ENCODE peak calls at places on chromosomes 5 and 9, in ten cellular contexts. T is lower leg skin; M is breast epithelium; Y is NCI-H1417; J is astrocyte of the spinal cord; U is body of pancreas; X is memory B cell; N is nucleus accumbens; Z is heart left ventricle; G is CD4-positive, alpha-beta T cell. L is an unnamed sample.

GRCh38 chr9:127523312-127523851 is 72.1 kb downstream of the LRSAM1 start:
- DNase-seq in T (no peak), M (no peak), Y (no peak), J (peak), U (no peak), X (no peak), N (no peak), Z (no peak), G (no peak), L (no peak)

GRCh38 chr5:89930591-89931383 is 478.8 kb downstream of the CETN3 start:
- DNase-seq in T (no peak), M (no peak), Y (no peak), J (peak), U (no peak), X (no peak), N (no peak), Z (no peak), G (no peak), L (peak)

GRCh38 chr5:142520885-142521284 is 165.0 kb downstream of the FGF1 start:
- DNase-seq in T (peak), M (no peak), Y (no peak), J (peak), U (no peak), X (no peak), N (no peak), Z (no peak), G (no peak), L (no peak)

GRCh38 chr9:82650368-82650767 is 412.6 kb downstream of the RASEF start:
- DNase-seq in T (no peak), M (no peak), Y (no peak), J (no peak), U (no peak), X (no peak), N (no peak), Z (no peak), G (no peak), L (no peak)

GRCh38 chr5:34563951-34564705 is 92.0 kb upstream of the RAI14 start:
- DNase-seq in T (no peak), M (no peak), Y (no peak), J (peak), U (peak), X (no peak), N (no peak), Z (no peak), G (no peak), L (peak)

GRCh38 chr9:34485822-34486221 is 27.2 kb downstream of the DNAI1 start:
- DNase-seq in T (peak), M (no peak), Y (no peak), J (no peak), U (no peak), X (no peak), N (no peak), Z (no peak), G (no peak), L (no peak)

GRCh38 chr9:116646661-116647514 is 40.2 kb upstream of the TRIM32 start:
- DNase-seq in T (no peak), M (no peak), Y (peak), J (peak), U (no peak), X (no peak), N (no peak), Z (no peak), G (no peak), L (no peak)

GRCh38 chr9:113992276-113992951 is 85.7 kb downstream of the AMBP start:
- DNase-seq in T (no peak), M (no peak), Y (no peak), J (no peak), U (peak), X (no peak), N (peak), Z (peak), G (no peak), L (no peak)

GRCh38 chr9:123742009-123742767 is 187.7 kb downstream of the DENND1A start:
- DNase-seq in T (no peak), M (no peak), Y (peak), J (peak), U (peak), X (no peak), N (peak), Z (peak), G (no peak), L (no peak)

GRCh38 chr5:127942246-127943060 is 141.1 kb upstream of the SLC12A2 start:
- DNase-seq in T (no peak), M (no peak), Y (no peak), J (peak), U (no peak), X (no peak), N (no peak), Z (no peak), G (no peak), L (no peak)

GRCh38 chr5:10987881-10988504 is 227.0 kb upstream of the DAP start:
- DNase-seq in T (peak), M (peak), Y (peak), J (peak), U (peak), X (peak), N (no peak), Z (peak), G (peak), L (peak)

GRCh38 chr9:76161103-76161502 is 233.1 kb downstream of the RFK start:
- DNase-seq in T (no peak), M (no peak), Y (peak), J (peak), U (no peak), X (no peak), N (no peak), Z (no peak), G (no peak), L (no peak)

GRCh38 chr9:68978054-68978453 is 35.9 kb downstream of the PRKACG start:
- DNase-seq in T (no peak), M (no peak), Y (no peak), J (no peak), U (no peak), X (peak), N (no peak), Z (no peak), G (no peak), L (no peak)

GRCh38 chr9:96449522-96449843 is 486 bp upstream of the HABP4 start:
- DNase-seq in T (no peak), M (no peak), Y (no peak), J (no peak), U (no peak), X (no peak), N (no peak), Z (no peak), G (no peak), L (no peak)

GRCh38 chr9:99181206-99181605 is 40.5 kb downstream of the ALG2 start:
- DNase-seq in T (no peak), M (no peak), Y (no peak), J (no peak), U (no peak), X (no peak), N (no peak), Z (no peak), G (no peak), L (no peak)

GRCh38 chr5:144189800-144190429 is 19.2 kb downstream of the KCTD16 start:
- DNase-seq in T (no peak), M (no peak), Y (no peak), J (peak), U (no peak), X (peak), N (no peak), Z (no peak), G (peak), L (no peak)

GRCh38 chr5:108373426-108373825 is 8.5 kb downstream of the FBXL17 start:
- DNase-seq in T (no peak), M (no peak), Y (no peak), J (no peak), U (no peak), X (no peak), N (no peak), Z (no peak), G (no peak), L (no peak)

GRCh38 chr5:103804714-103805113 is 242.1 kb upstream of the NUDT12 start:
- DNase-seq in T (no peak), M (no peak), Y (no peak), J (peak), U (no peak), X (no peak), N (no peak), Z (no peak), G (no peak), L (no peak)

GRCh38 chr9:136354592-136355085 is 8.9 kb downstream of the DNLZ start:
- DNase-seq in T (no peak), M (no peak), Y (no peak), J (no peak), U (no peak), X (no peak), N (no peak), Z (peak), G (no peak), L (peak)

GRCh38 chr9:117092582-117092981 is 322.3 kb downstream of the ASTN2 start:
- DNase-seq in T (no peak), M (no peak), Y (no peak), J (peak), U (peak), X (no peak), N (no peak), Z (no peak), G (no peak), L (no peak)

GRCh38 chr5:111734013-111734412 is 23.0 kb downstream of the NREP start:
- DNase-seq in T (no peak), M (no peak), Y (no peak), J (peak), U (no peak), X (no peak), N (no peak), Z (no peak), G (no peak), L (peak)

GRCh38 chr5:80275347-80275746 is 19.5 kb upstream of the SERINC5 start:
- DNase-seq in T (no peak), M (no peak), Y (no peak), J (peak), U (no peak), X (no peak), N (peak), Z (no peak), G (no peak), L (peak)

GRCh38 chr5:169805527-169805934 is 168.5 kb downstream of the DOCK2 start:
- DNase-seq in T (no peak), M (no peak), Y (no peak), J (no peak), U (no peak), X (no peak), N (peak), Z (no peak), G (no peak), L (peak)

GRCh38 chr5:147893820-147894219 is 12.5 kb downstream of the C5orf46 start:
- DNase-seq in T (no peak), M (no peak), Y (no peak), J (no peak), U (no peak), X (no peak), N (no peak), Z (no peak), G (no peak), L (no peak)

GRCh38 chr5:117761190-117761589 is 1186.6 kb upstream of the SEMA6A start:
- DNase-seq in T (no peak), M (no peak), Y (no peak), J (no peak), U (no peak), X (no peak), N (no peak), Z (no peak), G (no peak), L (no peak)

GRCh38 chr5:77629553-77630245 is 8.8 kb downstream of the OTP start:
- DNase-seq in T (no peak), M (no peak), Y (peak), J (no peak), U (no peak), X (no peak), N (no peak), Z (no peak), G (no peak), L (no peak)

GRCh38 chr9:108671156-108671555 is 184.6 kb downstream of the ACTL7B start:
- DNase-seq in T (peak), M (no peak), Y (no peak), J (no peak), U (no peak), X (no peak), N (no peak), Z (no peak), G (no peak), L (no peak)

GRCh38 chr5:96669919-96670318 is 7.7 kb downstream of the CAST start:
- DNase-seq in T (no peak), M (no peak), Y (no peak), J (no peak), U (no peak), X (no peak), N (no peak), Z (no peak), G (no peak), L (no peak)

GRCh38 chr5:68369436-68370125 is 154.0 kb downstream of the PIK3R1 start:
- DNase-seq in T (no peak), M (no peak), Y (no peak), J (no peak), U (no peak), X (no peak), N (no peak), Z (no peak), G (peak), L (no peak)

GRCh38 chr9:2320126-2320525 is 301.5 kb upstream of the VLDLR start:
- DNase-seq in T (no peak), M (no peak), Y (no peak), J (no peak), U (no peak), X (no peak), N (no peak), Z (no peak), G (no peak), L (no peak)

GRCh38 chr5:53109041-53109435 is 519 bp downstream of the MOCS2 start:
- DNase-seq in T (no peak), M (no peak), Y (no peak), J (peak), U (peak), X (no peak), N (no peak), Z (no peak), G (no peak), L (no peak)

GRCh38 chr5:151451626-151452520 is 4.5 kb downstream of the SLC36A1 start:
- DNase-seq in T (peak), M (no peak), Y (no peak), J (peak), U (no peak), X (no peak), N (no peak), Z (no peak), G (no peak), L (peak)

GRCh38 chr5:43019615-43020293 is 20.4 kb downstream of the ANXA2R start:
- DNase-seq in T (peak), M (peak), Y (peak), J (peak), U (peak), X (peak), N (no peak), Z (peak), G (peak), L (no peak)

GRCh38 chr9:96136992-96137665 is 164.8 kb downstream of the HSD17B3 start:
- DNase-seq in T (peak), M (no peak), Y (no peak), J (peak), U (peak), X (peak), N (peak), Z (no peak), G (no peak), L (peak)

GRCh38 chr9:124286292-124286931 is 28.7 kb downstream of the NEK6 start:
- DNase-seq in T (no peak), M (no peak), Y (no peak), J (peak), U (no peak), X (peak), N (no peak), Z (no peak), G (no peak), L (peak)

GRCh38 chr9:93188426-93189368 is 4.8 kb downstream of the WNK2 start:
- DNase-seq in T (no peak), M (no peak), Y (no peak), J (no peak), U (no peak), X (no peak), N (no peak), Z (no peak), G (no peak), L (no peak)

GRCh38 chr9:93653762-93654161 is 77.4 kb downstream of the PHF2 start:
- DNase-seq in T (peak), M (no peak), Y (no peak), J (no peak), U (no peak), X (no peak), N (no peak), Z (no peak), G (no peak), L (no peak)

GRCh38 chr5:58311526-58311925 is 148.4 kb downstream of the PLK2 start:
- DNase-seq in T (no peak), M (no peak), Y (no peak), J (no peak), U (no peak), X (no peak), N (no peak), Z (no peak), G (no peak), L (no peak)